ENCODE peak calls at places on chromosomes 6 and 20, in five cellular contexts. X is H1, M is GM12878, H is NT2/D1, Y is HepG2. N is an unnamed sample.

GRCh38 chr6:42935322-42935721 is 6.0 kb downstream of the CNPY3 start:
- DNase-seq in X (no peak), M (peak), H (no peak), Y (no peak), N (no peak)

GRCh38 chr6:139855741-139856206 is 481.3 kb upstream of the CITED2 start:
- DNase-seq in X (no peak), M (no peak), H (no peak), Y (no peak), N (no peak)

GRCh38 chr6:55397986-55398385 is 70.7 kb downstream of the GFRAL start:
- DNase-seq in X (no peak), M (no peak), H (no peak), Y (no peak), N (no peak)

GRCh38 chr6:113696960-113697359 is 160.2 kb upstream of the MARCKS start:
- DNase-seq in X (no peak), M (no peak), H (no peak), Y (no peak), N (no peak)

GRCh38 chr20:62726276-62726675 is 17.6 kb downstream of the NTSR1 start:
- DNase-seq in X (no peak), M (no peak), H (no peak), Y (no peak), N (no peak)

GRCh38 chr20:53352727-53353440 is 240.8 kb downstream of the ZNF217 start:
- DNase-seq in X (no peak), M (no peak), H (no peak), Y (no peak), N (no peak)

GRCh38 chr6:128164254-128164653 is 263.4 kb upstream of the THEMIS start:
- DNase-seq in X (no peak), M (no peak), H (no peak), Y (no peak), N (no peak)

GRCh38 chr6:26103770-26104456 is 16.7 kb downstream of the HFE start:
- DNase-seq in X (peak), M (peak), H (peak), Y (peak), N (peak)

GRCh38 chr6:15337584-15337981 is 91.7 kb downstream of the JARID2 start:
- DNase-seq in X (no peak), M (no peak), H (no peak), Y (no peak), N (no peak)

DNA sequence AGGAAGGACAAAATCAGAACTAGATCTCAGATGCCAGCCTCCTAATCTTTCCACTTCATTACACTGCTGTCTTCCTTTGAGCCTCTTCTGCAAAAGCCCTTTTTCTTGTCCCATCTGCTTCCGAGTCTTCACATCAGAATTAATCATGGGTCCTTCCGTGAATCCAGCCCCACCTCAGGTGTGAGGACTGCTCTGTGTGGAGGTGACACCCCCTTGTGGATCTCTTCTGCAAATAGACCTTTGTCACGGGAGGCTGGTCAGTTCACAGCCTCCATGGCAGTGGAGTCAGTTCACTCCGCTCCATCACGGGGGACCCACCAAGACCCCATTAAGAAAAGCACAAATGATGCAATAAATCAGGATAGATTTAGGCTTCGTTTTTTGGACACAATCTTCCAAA is 171.1 kb downstream of the ADAT2 start:
- DNase-seq in X (no peak), M (no peak), H (no peak), Y (peak), N (peak)
- TF ChIP-seq SUZ12 in X (no peak), M (no peak), H (no peak), Y (no peak), N (no peak)

DNA sequence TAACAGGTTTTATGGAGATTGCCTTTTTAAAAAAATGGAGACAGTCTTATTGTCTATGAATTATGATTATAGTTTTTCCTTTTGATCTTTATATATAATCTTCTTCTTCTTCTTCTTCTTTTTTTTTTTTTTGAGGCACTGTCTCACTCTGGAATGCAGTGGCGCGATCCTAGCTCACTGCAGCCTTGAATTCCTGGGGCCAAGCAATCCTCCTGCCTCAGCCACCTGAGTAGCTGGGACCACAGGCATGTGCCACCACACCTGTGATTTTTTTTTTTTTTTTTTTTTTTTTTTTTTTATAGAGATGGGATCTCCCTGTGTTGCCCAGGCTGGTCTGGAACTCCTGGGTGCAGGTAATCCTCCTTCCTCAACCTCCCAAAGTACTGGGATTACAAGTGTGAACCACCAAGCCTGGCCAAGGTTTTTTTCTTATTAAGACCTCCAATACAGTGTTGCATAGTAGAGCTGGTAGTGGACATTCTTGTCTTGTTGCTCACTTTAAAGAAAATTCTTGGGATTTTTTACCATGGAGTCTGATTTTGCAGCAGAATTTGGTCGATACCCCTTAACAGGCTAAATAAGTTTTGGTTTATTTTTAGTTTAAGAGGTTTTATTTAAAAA is 46.5 kb downstream of the STK4 start:
- DNase-seq in X (no peak), M (no peak), H (no peak), Y (no peak), N (no peak)
- TF ChIP-seq SUZ12 in X (no peak), M (no peak), H (no peak), Y (no peak), N (no peak)

GRCh38 chr6:74551896-74552295 is 654.0 kb downstream of the COL12A1 start:
- DNase-seq in X (no peak), M (no peak), H (no peak), Y (no peak), N (no peak)
- TF ChIP-seq SUZ12 in X (no peak), M (no peak), H (no peak), Y (no peak), N (no peak)

GRCh38 chr6:27758471-27758870 is 153.7 kb downstream of the OR2B2 start:
- DNase-seq in X (no peak), M (no peak), H (no peak), Y (no peak), N (no peak)

GRCh38 chr6:27759930-27760329 is 152.3 kb downstream of the OR2B2 start:
- DNase-seq in X (no peak), M (no peak), H (no peak), Y (no peak), N (no peak)

GRCh38 chr6:27755768-27756167 is 156.4 kb downstream of the OR2B2 start:
- DNase-seq in X (no peak), M (no peak), H (no peak), Y (no peak), N (no peak)

GRCh38 chr6:27754408-27754782 is 157.8 kb downstream of the OR2B2 start:
- DNase-seq in X (no peak), M (no peak), H (no peak), Y (no peak), N (no peak)

GRCh38 chr6:27757307-27757706 is 154.9 kb downstream of the OR2B2 start:
- DNase-seq in X (no peak), M (no peak), H (no peak), Y (no peak), N (no peak)
- TF ChIP-seq SUZ12 in X (no peak), M (no peak), H (no peak), Y (no peak), N (no peak)

N was measured in HEK293T.